ENCODE peak calls at places on chromosomes 2 and 18, in seven cellular contexts. Y, M, H, G, R, V and T are unnamed samples.

GRCh38 chr2:180707867-180708205 is 272.6 kb upstream of the UBE2E3 start:
- DNase-seq in Y (no peak), M (no peak), H (no peak), G (peak; percentile 34), R (peak; percentile 87), V (peak; percentile 79), T (no peak)

GRCh38 chr2:96907405-96908041 is 37.6 kb upstream of the SEMA4C start:
- DNase-seq in Y (no peak), M (peak; percentile 94), H (no peak), G (peak; percentile 67), R (no peak), V (peak; percentile 57), T (no peak)

GRCh38 chr2:135742307-135742838 is 718 bp downstream of the UBXN4 start:
- DNase-seq in Y (no peak), M (peak; percentile 51), H (no peak), G (peak; percentile 44), R (peak; percentile 49), V (peak; percentile 69), T (no peak)

GRCh38 chr2:18999198-18999597 is 359.2 kb downstream of the OSR1 start:
- DNase-seq in Y (no peak), M (no peak), H (no peak), G (no peak), R (no peak), V (no peak), T (no peak)

GRCh38 chr2:137775529-137775928 is 188.7 kb upstream of the HNMT start:
- DNase-seq in Y (no peak), M (no peak), H (no peak), G (no peak), R (no peak), V (no peak), T (no peak)

GRCh38 chr2:145159676-145160075 is 639.8 kb upstream of the ZEB2 start:
- DNase-seq in Y (no peak), M (no peak), H (no peak), G (no peak), R (no peak), V (no peak), T (no peak)

GRCh38 chr18:73739098-73739497 is 408.5 kb downstream of the FBXO15 start:
- DNase-seq in Y (no peak), M (no peak), H (no peak), G (no peak), R (peak; percentile 6), V (peak; percentile 78), T (no peak)

GRCh38 chr2:218444692-218445357 is 25.9 kb downstream of the VIL1 start:
- DNase-seq in Y (no peak), M (no peak), H (no peak), G (no peak), R (no peak), V (no peak), T (no peak)

GRCh38 chr2:98683728-98684127 is 47.2 kb downstream of the MGAT4A start:
- DNase-seq in Y (no peak), M (no peak), H (no peak), G (no peak), R (no peak), V (no peak), T (no peak)

GRCh38 chr2:84880645-84881521 is at the start of gene TRABD2A:
- DNase-seq in Y (no peak), M (no peak), H (peak; percentile 91), G (no peak), R (no peak), V (no peak), T (no peak)

GRCh38 chr18:36672437-36673344 is 156.1 kb downstream of the TPGS2 start:
- DNase-seq in Y (no peak), M (no peak), H (no peak), G (no peak), R (peak; percentile 69), V (peak; percentile 49), T (no peak)

GRCh38 chr2:16656784-16657391 is 8.7 kb downstream of the CYRIA start:
- DNase-seq in Y (no peak), M (peak; percentile 56), H (no peak), G (no peak), R (no peak), V (no peak), T (no peak)

GRCh38 chr18:48820483-48821250 is 130.1 kb downstream of the SMAD7 start:
- DNase-seq in Y (no peak), M (peak; percentile 16), H (peak; percentile 75), G (peak; percentile 5), R (no peak), V (no peak), T (no peak)

GRCh38 chr2:48865704-48866103 is 110.2 kb upstream of the LHCGR start:
- DNase-seq in Y (no peak), M (no peak), H (no peak), G (no peak), R (no peak), V (no peak), T (no peak)

GRCh38 chr2:31383471-31384153 is 30.9 kb downstream of the XDH start:
- DNase-seq in Y (no peak), M (no peak), H (no peak), G (no peak), R (no peak), V (peak; percentile 62), T (no peak)

GRCh38 chr2:47079515-47080412 is 75.3 kb downstream of the STPG4 start:
- DNase-seq in Y (no peak), M (peak; percentile 32), H (peak; percentile 73), G (no peak), R (no peak), V (no peak), T (no peak)

GRCh38 chr2:143001521-143001920 is 124.1 kb downstream of the KYNU start:
- DNase-seq in Y (no peak), M (no peak), H (no peak), G (no peak), R (no peak), V (peak; percentile 9), T (no peak)

GRCh38 chr2:165743442-165743841 is 50.6 kb downstream of the GALNT3 start:
- DNase-seq in Y (no peak), M (no peak), H (no peak), G (no peak), R (no peak), V (no peak), T (no peak)

GRCh38 chr18:24126155-24126947 is 12.5 kb upstream of the CABYR start:
- DNase-seq in Y (no peak), M (no peak), H (no peak), G (no peak), R (no peak), V (peak; percentile 23), T (no peak)

GRCh38 chr2:66344087-66344663 is 90.8 kb upstream of the MEIS1 start:
- DNase-seq in Y (no peak), M (no peak), H (no peak), G (no peak), R (no peak), V (no peak), T (no peak)

GRCh38 chr2:172179045-172179742 is 76.5 kb upstream of the DLX2 start:
- DNase-seq in Y (no peak), M (no peak), H (no peak), G (no peak), R (peak; percentile 54), V (peak; percentile 75), T (no peak)

GRCh38 chr2:171847627-171848026 is 46.4 kb downstream of the SLC25A12 start:
- DNase-seq in Y (no peak), M (no peak), H (no peak), G (no peak), R (no peak), V (no peak), T (no peak)

GRCh38 chr2:37638973-37639372 is 32.5 kb downstream of the CDC42EP3 start:
- DNase-seq in Y (no peak), M (no peak), H (no peak), G (no peak), R (no peak), V (no peak), T (no peak)
- H3K27ac ChIP-seq in Y (no peak overlapping the region), M (no peak overlapping the region), H (no peak overlapping the region), G (no peak overlapping the region), R (no peak overlapping the region), V (no peak overlapping the region), T (no peak overlapping the region)

GRCh38 chr2:215401896-215402379 is 33.9 kb downstream of the FN1 start:
- DNase-seq in Y (no peak), M (no peak), H (no peak), G (no peak), R (no peak), V (peak; percentile 98), T (no peak)
- H3K27ac ChIP-seq in Y (no peak overlapping the region), M (no peak overlapping the region), H (no peak overlapping the region), G (no peak overlapping the region), R (no peak overlapping the region), V (peak overlapping the region; percentile 60), T (no peak overlapping the region)

DNA sequence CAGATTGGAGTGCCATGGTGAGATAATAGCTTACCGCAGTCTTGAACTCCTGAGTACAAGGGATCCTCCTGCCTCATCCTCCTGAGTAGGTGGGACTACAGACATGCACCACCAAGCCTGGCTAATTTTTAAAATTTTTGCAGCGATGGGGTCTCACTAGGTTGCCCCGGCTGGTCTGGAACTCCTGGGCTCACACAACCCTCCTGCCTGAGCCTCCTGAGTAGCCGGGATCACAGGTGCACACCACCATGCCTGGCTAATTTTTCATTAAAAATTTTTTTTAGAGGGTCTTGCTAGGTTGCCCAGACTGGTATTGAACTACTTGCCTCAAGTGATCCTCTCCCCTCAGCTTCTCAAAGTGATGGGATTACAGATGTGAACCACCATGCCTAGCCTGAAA is 27.8 kb downstream of the RAB31 start:
- DNase-seq in Y (no peak), M (no peak), H (peak; percentile 11), G (no peak), R (no peak), V (no peak), T (no peak)
- H3K27ac ChIP-seq in Y (peak overlapping the region; percentile 99), M (no peak overlapping the region), H (no peak overlapping the region), G (no peak overlapping the region), R (peak overlapping the region; percentile 7), V (no peak overlapping the region), T (no peak overlapping the region)

DNA sequence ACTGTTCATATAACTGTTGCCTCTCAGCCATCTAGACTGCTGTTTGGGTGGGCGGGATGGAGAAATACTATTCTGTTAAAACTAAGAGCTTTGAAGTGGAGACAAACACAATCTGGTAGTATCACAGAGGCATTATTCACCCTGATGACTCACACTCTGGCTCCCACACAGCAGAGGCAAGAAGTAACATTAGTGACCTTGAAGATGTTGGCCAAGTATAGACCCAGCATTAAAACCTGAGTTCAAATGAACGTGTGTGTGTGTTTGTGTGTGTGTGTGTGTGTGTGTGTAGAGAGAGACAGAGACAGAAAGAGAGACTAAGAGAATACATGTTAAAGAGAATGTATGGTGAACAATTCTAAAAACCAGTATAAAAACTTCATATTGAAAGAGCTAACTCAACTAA is 22.5 kb upstream of the ACVR1 start:
- DNase-seq in Y (peak; percentile 45), M (peak; percentile 55), H (no peak), G (peak; percentile 76), R (peak; percentile 64), V (peak; percentile 95), T (no peak)
- H3K27ac ChIP-seq in Y (no peak overlapping the region), M (no peak overlapping the region), H (peak overlapping the region; percentile 78), G (no peak overlapping the region), R (no peak overlapping the region), V (no peak overlapping the region), T (no peak overlapping the region)